ENCODE peak calls at places on chromosomes 7 and 10, in ten cellular contexts. C is H9; X is posterior cingulate gyrus; Y is activated T-cell treated with anti-CD3 and anti-CD28 coated beads, Interleukin-2, amount 50 U/mL, for 24 hours; Z is stimulated activated CD4-positive, alpha-beta T cell treated with anti-CD3 and anti-CD28 coated beads, Interleukin-4, amount 100 ng/mL, for 4 hours; O is OCI-M1; R is PC-3; N is effector CD4-positive, alpha-beta T cell; S is WERI-Rb-1; D is A549. J is an unnamed sample.

GRCh38 chr7:131357282-131357880 is 29.7 kb downstream of the MKLN1 start:
- DNase-seq in D (no peak), O (no peak), Y (no peak), N (no peak), S (no peak), X (no peak), Z (no peak), R (peak), C (no peak), J (no peak)

GRCh38 chr10:127410030-127410429 is 139.1 kb upstream of the NPS start:
- DNase-seq in X (peak), Y (no peak), D (no peak), Z (no peak), C (no peak), S (no peak), R (no peak), O (no peak), N (no peak), J (no peak)

GRCh38 chr7:39413866-39414668 is 152.1 kb upstream of the YAE1 start:
- DNase-seq in D (peak), N (no peak), X (peak), C (peak), R (peak), Z (peak), Y (peak), S (peak), O (peak), J (peak)

GRCh38 chr10:688621-689426 is 644 bp downstream of the DIP2C start:
- DNase-seq in C (no peak), R (peak), O (no peak), Z (no peak), X (no peak), D (peak), N (no peak), S (peak), Y (no peak), J (no peak)

GRCh38 chr10:86139066-86139657 is 227.4 kb downstream of the GRID1 start:
- DNase-seq in O (peak), D (peak), C (peak), N (no peak), Z (no peak), R (peak), X (no peak), Y (peak), S (peak), J (peak)

GRCh38 chr10:33229252-33229943 is 105.1 kb downstream of the NRP1 start:
- DNase-seq in C (no peak), N (no peak), Y (no peak), O (no peak), Z (no peak), R (peak), S (no peak), D (no peak), X (no peak), J (no peak)

GRCh38 chr7:69787736-69788431 is 189.6 kb downstream of the AUTS2 start:
- DNase-seq in Y (no peak), S (no peak), N (no peak), D (no peak), C (no peak), O (no peak), X (no peak), Z (no peak), R (no peak), J (no peak)

GRCh38 chr10:60021324-60021723 is 115.0 kb upstream of the CCDC6 start:
- DNase-seq in R (no peak), S (no peak), Z (no peak), C (no peak), D (no peak), Y (no peak), N (no peak), O (no peak), X (no peak), J (no peak)

GRCh38 chr10:12194752-12195271 is 879 bp downstream of the NUDT5 start:
- DNase-seq in X (no peak), R (peak), Z (peak), S (peak), N (peak), D (peak), Y (peak), O (peak), C (no peak), J (peak)

GRCh38 chr7:157907998-157908782 is 571.4 kb downstream of the DNAJB6 start:
- DNase-seq in Z (no peak), N (no peak), R (no peak), X (peak), Y (no peak), C (peak), S (no peak), D (no peak), O (no peak), J (no peak)

GRCh38 chr7:149860821-149861727 is 12.7 kb upstream of the ATP6V0E2 start:
- DNase-seq in N (no peak), C (peak), R (no peak), Z (no peak), O (no peak), S (peak), Y (no peak), D (peak), X (no peak), J (no peak)

GRCh38 chr7:11593322-11593721 is 238.7 kb downstream of the THSD7A start:
- DNase-seq in Z (no peak), R (no peak), D (no peak), O (no peak), N (no peak), C (no peak), X (no peak), S (no peak), Y (no peak), J (no peak)

GRCh38 chr7:100023526-100023925 is 8.1 kb downstream of the ZKSCAN1 start:
- DNase-seq in N (no peak), D (no peak), O (no peak), Y (no peak), S (no peak), Z (no peak), C (no peak), X (no peak), R (no peak), J (no peak)

GRCh38 chr10:44264244-44264643 is 120.7 kb downstream of the CXCL12 start:
- DNase-seq in S (no peak), Y (no peak), D (no peak), Z (no peak), C (no peak), R (no peak), O (no peak), X (no peak), N (no peak), J (no peak)

GRCh38 chr10:127935115-127935561 is 28.2 kb downstream of the PTPRE start:
- DNase-seq in O (no peak), S (no peak), X (no peak), D (no peak), N (no peak), Y (no peak), C (no peak), R (no peak), Z (no peak), J (no peak)

GRCh38 chr7:118152149-118152548 is 31.8 kb upstream of the LSM8 start:
- DNase-seq in X (no peak), S (no peak), R (no peak), Z (no peak), C (no peak), Y (no peak), O (no peak), D (no peak), N (no peak), J (no peak)

GRCh38 chr10:4221315-4221714 is 436.3 kb upstream of the KLF6 start:
- DNase-seq in O (peak), X (no peak), Y (no peak), C (no peak), D (no peak), S (no peak), N (no peak), R (no peak), Z (no peak), J (no peak)

GRCh38 chr7:139231513-139232376 is 708 bp downstream of the UBN2 start:
- DNase-seq in C (peak), N (no peak), D (peak), S (peak), X (peak), R (peak), Y (peak), Z (peak), O (peak), J (peak)

GRCh38 chr7:130758429-130759056 is 24.5 kb upstream of the KLF14 start:
- DNase-seq in C (no peak), X (no peak), Z (no peak), N (no peak), Y (no peak), R (peak), S (no peak), O (peak), D (peak), J (peak)

GRCh38 chr7:142557971-142558582 is 191.2 kb upstream of the PRSS1 start:
- DNase-seq in O (peak), Z (peak), D (peak), Y (peak), X (no peak), C (peak), R (peak), N (peak), S (peak), J (peak)

GRCh38 chr7:2478387-2478760 is 2.2 kb upstream of the GRIFIN start:
- DNase-seq in Z (no peak), S (no peak), R (peak), X (no peak), N (no peak), D (peak), Y (no peak), C (peak), O (peak), J (no peak)

GRCh38 chr10:90530526-90530925 is 327.3 kb downstream of the HTR7 start:
- DNase-seq in Y (no peak), N (no peak), S (no peak), Z (no peak), C (no peak), X (no peak), D (no peak), R (no peak), O (peak), J (no peak)

GRCh38 chr10:34124522-34125035 is 690.5 kb downstream of the PARD3 start:
- DNase-seq in D (peak), Z (no peak), N (no peak), O (no peak), Y (no peak), S (no peak), R (peak), C (no peak), X (no peak), J (no peak)

GRCh38 chr10:46033602-46034011 is 3.2 kb upstream of the NCOA4 start:
- DNase-seq in Y (no peak), X (no peak), Z (no peak), O (peak), D (peak), N (no peak), S (peak), C (no peak), R (peak), J (peak)

GRCh38 chr10:17175551-17175950 is 25.9 kb downstream of the TRDMT1 start:
- DNase-seq in Z (no peak), S (no peak), R (no peak), Y (no peak), N (no peak), O (peak), X (no peak), D (no peak), C (no peak), J (no peak)

GRCh38 chr7:87152112-87152896 is at the start of gene DMTF1:
- DNase-seq in S (peak), Y (peak), R (peak), X (peak), O (peak), D (peak), N (peak), Z (peak), C (peak), J (peak)

GRCh38 chr7:45567713-45568112 is 6.5 kb upstream of the ADCY1 start:
- DNase-seq in X (no peak), D (no peak), R (no peak), Z (no peak), S (no peak), Y (no peak), N (no peak), C (no peak), O (no peak), J (no peak)

GRCh38 chr10:4281207-4281825 is 496.3 kb upstream of the KLF6 start:
- DNase-seq in R (peak), X (no peak), N (no peak), O (no peak), Y (no peak), D (no peak), C (no peak), S (no peak), Z (no peak), J (no peak)

GRCh38 chr10:43042503-43043341 is 34.1 kb upstream of the RET start:
- DNase-seq in D (no peak), C (peak), O (no peak), Y (peak), N (no peak), X (peak), Z (no peak), R (no peak), S (no peak), J (no peak)